ENCODE peak calls at places on chromosome 22, in six cellular contexts. One of them, this sample, is unnamed.

GRCh38 chr22:37212174-37212906 is at the start of gene SSTR3:
- DNase-seq in CD8-positive, alpha-beta memory T cell: no peak
- DNase-seq in activated T-cell treated with anti-CD3 and anti-CD28 coated beads for 1 hour: no peak
- DNase-seq in nucleus accumbens: no peak
- DNase-seq in NCI-H748 treated with DMSO at 0.1 percent for 48 hours: no peak
- DNase-seq in PC-3: no peak
- DNase-seq in this sample: no peak

GRCh38 chr22:22556578-22556977 is 2.5 kb downstream of the PRAME start:
- DNase-seq in CD8-positive, alpha-beta memory T cell: no peak
- DNase-seq in activated T-cell treated with anti-CD3 and anti-CD28 coated beads for 1 hour: no peak
- DNase-seq in nucleus accumbens: no peak
- DNase-seq in NCI-H748 treated with DMSO at 0.1 percent for 48 hours: no peak
- DNase-seq in PC-3: no peak
- DNase-seq in this sample: no peak

GRCh38 chr22:45575173-45575572 is 72.5 kb downstream of the FBLN1 start:
- DNase-seq in CD8-positive, alpha-beta memory T cell: no peak
- DNase-seq in activated T-cell treated with anti-CD3 and anti-CD28 coated beads for 1 hour: no peak
- DNase-seq in nucleus accumbens: no peak
- DNase-seq in NCI-H748 treated with DMSO at 0.1 percent for 48 hours: no peak
- DNase-seq in PC-3: no peak
- DNase-seq in this sample: no peak

GRCh38 chr22:42561856-42562255 is 8.1 kb downstream of the SERHL2 start:
- DNase-seq in CD8-positive, alpha-beta memory T cell: no peak
- DNase-seq in activated T-cell treated with anti-CD3 and anti-CD28 coated beads for 1 hour: no peak
- DNase-seq in nucleus accumbens: no peak
- DNase-seq in NCI-H748 treated with DMSO at 0.1 percent for 48 hours: no peak
- DNase-seq in PC-3: no peak
- DNase-seq in this sample: no peak

GRCh38 chr22:43262990-43263644 is 76.2 kb upstream of the TTLL12 start:
- DNase-seq in CD8-positive, alpha-beta memory T cell: peak
- DNase-seq in activated T-cell treated with anti-CD3 and anti-CD28 coated beads for 1 hour: peak
- DNase-seq in nucleus accumbens: no peak
- DNase-seq in NCI-H748 treated with DMSO at 0.1 percent for 48 hours: no peak
- DNase-seq in PC-3: no peak
- DNase-seq in this sample: peak

GRCh38 chr22:19718255-19719054 is 4.2 kb downstream of the SEPTIN5 start:
- DNase-seq in CD8-positive, alpha-beta memory T cell: no peak
- DNase-seq in activated T-cell treated with anti-CD3 and anti-CD28 coated beads for 1 hour: no peak
- DNase-seq in nucleus accumbens: no peak
- DNase-seq in NCI-H748 treated with DMSO at 0.1 percent for 48 hours: no peak
- DNase-seq in PC-3: no peak
- DNase-seq in this sample: no peak

GRCh38 chr22:28118957-28119631 is 200.0 kb upstream of the PITPNB start:
- DNase-seq in CD8-positive, alpha-beta memory T cell: no peak
- DNase-seq in activated T-cell treated with anti-CD3 and anti-CD28 coated beads for 1 hour: no peak
- DNase-seq in nucleus accumbens: no peak
- DNase-seq in NCI-H748 treated with DMSO at 0.1 percent for 48 hours: no peak
- DNase-seq in PC-3: no peak
- DNase-seq in this sample: no peak

GRCh38 chr22:17774206-17774927 is at the start of gene BID:
- DNase-seq in CD8-positive, alpha-beta memory T cell: peak
- DNase-seq in activated T-cell treated with anti-CD3 and anti-CD28 coated beads for 1 hour: no peak
- DNase-seq in nucleus accumbens: no peak
- DNase-seq in NCI-H748 treated with DMSO at 0.1 percent for 48 hours: no peak
- DNase-seq in PC-3: peak
- DNase-seq in this sample: peak

GRCh38 chr22:27851974-27852713 is 50.6 kb upstream of the MN1 start:
- DNase-seq in CD8-positive, alpha-beta memory T cell: no peak
- DNase-seq in activated T-cell treated with anti-CD3 and anti-CD28 coated beads for 1 hour: no peak
- DNase-seq in nucleus accumbens: no peak
- DNase-seq in NCI-H748 treated with DMSO at 0.1 percent for 48 hours: no peak
- DNase-seq in PC-3: no peak
- DNase-seq in this sample: no peak

GRCh38 chr22:46726066-46726985 is 11.7 kb downstream of the CERK start:
- DNase-seq in CD8-positive, alpha-beta memory T cell: no peak
- DNase-seq in activated T-cell treated with anti-CD3 and anti-CD28 coated beads for 1 hour: no peak
- DNase-seq in nucleus accumbens: no peak
- DNase-seq in NCI-H748 treated with DMSO at 0.1 percent for 48 hours: peak
- DNase-seq in PC-3: no peak
- DNase-seq in this sample: no peak

GRCh38 chr22:39284983-39285382 is 34.4 kb downstream of the RPL3 start:
- DNase-seq in CD8-positive, alpha-beta memory T cell: no peak
- DNase-seq in activated T-cell treated with anti-CD3 and anti-CD28 coated beads for 1 hour: no peak
- DNase-seq in nucleus accumbens: no peak
- DNase-seq in NCI-H748 treated with DMSO at 0.1 percent for 48 hours: no peak
- DNase-seq in PC-3: no peak
- DNase-seq in this sample: no peak

GRCh38 chr22:50272103-50272782 is 2.1 kb upstream of the MAPK11 start:
- DNase-seq in CD8-positive, alpha-beta memory T cell: no peak
- DNase-seq in activated T-cell treated with anti-CD3 and anti-CD28 coated beads for 1 hour: no peak
- DNase-seq in nucleus accumbens: no peak
- DNase-seq in NCI-H748 treated with DMSO at 0.1 percent for 48 hours: no peak
- DNase-seq in PC-3: no peak
- DNase-seq in this sample: no peak

GRCh38 chr22:38564669-38565068 is 5.3 kb downstream of the DMC1 start:
- DNase-seq in CD8-positive, alpha-beta memory T cell: no peak
- DNase-seq in activated T-cell treated with anti-CD3 and anti-CD28 coated beads for 1 hour: no peak
- DNase-seq in nucleus accumbens: no peak
- DNase-seq in NCI-H748 treated with DMSO at 0.1 percent for 48 hours: no peak
- DNase-seq in PC-3: no peak
- DNase-seq in this sample: no peak

GRCh38 chr22:40030757-40031092 is 36.0 kb downstream of the FAM83F start:
- DNase-seq in CD8-positive, alpha-beta memory T cell: no peak
- DNase-seq in activated T-cell treated with anti-CD3 and anti-CD28 coated beads for 1 hour: no peak
- DNase-seq in nucleus accumbens: no peak
- DNase-seq in NCI-H748 treated with DMSO at 0.1 percent for 48 hours: no peak
- DNase-seq in PC-3: no peak
- DNase-seq in this sample: no peak

GRCh38 chr22:29720824-29721323 is 1.1 kb downstream of the CABP7 start:
- DNase-seq in CD8-positive, alpha-beta memory T cell: no peak
- DNase-seq in activated T-cell treated with anti-CD3 and anti-CD28 coated beads for 1 hour: no peak
- DNase-seq in nucleus accumbens: no peak
- DNase-seq in NCI-H748 treated with DMSO at 0.1 percent for 48 hours: no peak
- DNase-seq in PC-3: no peak
- DNase-seq in this sample: no peak

GRCh38 chr22:49677495-49677889 is 150.2 kb downstream of the BRD1 start:
- DNase-seq in CD8-positive, alpha-beta memory T cell: no peak
- DNase-seq in activated T-cell treated with anti-CD3 and anti-CD28 coated beads for 1 hour: no peak
- DNase-seq in nucleus accumbens: no peak
- DNase-seq in NCI-H748 treated with DMSO at 0.1 percent for 48 hours: no peak
- DNase-seq in PC-3: no peak
- DNase-seq in this sample: no peak

GRCh38 chr22:38750638-38751037 is 5.2 kb downstream of the SUN2 start:
- DNase-seq in CD8-positive, alpha-beta memory T cell: no peak
- DNase-seq in activated T-cell treated with anti-CD3 and anti-CD28 coated beads for 1 hour: no peak
- DNase-seq in nucleus accumbens: no peak
- DNase-seq in NCI-H748 treated with DMSO at 0.1 percent for 48 hours: no peak
- DNase-seq in PC-3: no peak
- DNase-seq in this sample: no peak

GRCh38 chr22:23066200-23067022 is 3.9 kb upstream of the GNAZ start:
- DNase-seq in CD8-positive, alpha-beta memory T cell: no peak
- DNase-seq in activated T-cell treated with anti-CD3 and anti-CD28 coated beads for 1 hour: no peak
- DNase-seq in nucleus accumbens: no peak
- DNase-seq in NCI-H748 treated with DMSO at 0.1 percent for 48 hours: no peak
- DNase-seq in PC-3: no peak
- DNase-seq in this sample: no peak

GRCh38 chr22:27028093-27028492 is 370.7 kb downstream of the MIAT start:
- DNase-seq in CD8-positive, alpha-beta memory T cell: no peak
- DNase-seq in activated T-cell treated with anti-CD3 and anti-CD28 coated beads for 1 hour: no peak
- DNase-seq in nucleus accumbens: no peak
- DNase-seq in NCI-H748 treated with DMSO at 0.1 percent for 48 hours: no peak
- DNase-seq in PC-3: no peak
- DNase-seq in this sample: no peak

GRCh38 chr22:41910599-41911291 is 4.1 kb downstream of the SHISA8 start:
- DNase-seq in CD8-positive, alpha-beta memory T cell: peak
- DNase-seq in activated T-cell treated with anti-CD3 and anti-CD28 coated beads for 1 hour: peak
- DNase-seq in nucleus accumbens: peak
- DNase-seq in NCI-H748 treated with DMSO at 0.1 percent for 48 hours: no peak
- DNase-seq in PC-3: peak
- DNase-seq in this sample: no peak

GRCh38 chr22:27418261-27418660 is 383.3 kb downstream of the MN1 start:
- DNase-seq in CD8-positive, alpha-beta memory T cell: no peak
- DNase-seq in activated T-cell treated with anti-CD3 and anti-CD28 coated beads for 1 hour: no peak
- DNase-seq in nucleus accumbens: no peak
- DNase-seq in NCI-H748 treated with DMSO at 0.1 percent for 48 hours: no peak
- DNase-seq in PC-3: no peak
- DNase-seq in this sample: no peak

GRCh38 chr22:49997932-49998717 is 14.4 kb downstream of the IL17REL start:
- DNase-seq in CD8-positive, alpha-beta memory T cell: no peak
- DNase-seq in activated T-cell treated with anti-CD3 and anti-CD28 coated beads for 1 hour: no peak
- DNase-seq in nucleus accumbens: no peak
- DNase-seq in NCI-H748 treated with DMSO at 0.1 percent for 48 hours: no peak
- DNase-seq in PC-3: no peak
- DNase-seq in this sample: no peak

GRCh38 chr22:42320463-42321416 is 50.3 kb upstream of the TCF20 start:
- DNase-seq in CD8-positive, alpha-beta memory T cell: no peak
- DNase-seq in activated T-cell treated with anti-CD3 and anti-CD28 coated beads for 1 hour: no peak
- DNase-seq in nucleus accumbens: no peak
- DNase-seq in NCI-H748 treated with DMSO at 0.1 percent for 48 hours: peak
- DNase-seq in PC-3: no peak
- DNase-seq in this sample: no peak

GRCh38 chr22:48936391-48936790 is 891.3 kb downstream of the BRD1 start:
- DNase-seq in CD8-positive, alpha-beta memory T cell: no peak
- DNase-seq in activated T-cell treated with anti-CD3 and anti-CD28 coated beads for 1 hour: no peak
- DNase-seq in nucleus accumbens: no peak
- DNase-seq in NCI-H748 treated with DMSO at 0.1 percent for 48 hours: no peak
- DNase-seq in PC-3: no peak
- DNase-seq in this sample: no peak

GRCh38 chr22:36237462-36238347 is 1.6 kb downstream of the APOL2 start:
- DNase-seq in CD8-positive, alpha-beta memory T cell: no peak
- DNase-seq in activated T-cell treated with anti-CD3 and anti-CD28 coated beads for 1 hour: no peak
- DNase-seq in nucleus accumbens: no peak
- DNase-seq in NCI-H748 treated with DMSO at 0.1 percent for 48 hours: no peak
- DNase-seq in PC-3: peak
- DNase-seq in this sample: no peak

GRCh38 chr22:19179472-19180048 is 1.0 kb upstream of the SLC25A1 start:
- DNase-seq in CD8-positive, alpha-beta memory T cell: peak
- DNase-seq in activated T-cell treated with anti-CD3 and anti-CD28 coated beads for 1 hour: no peak
- DNase-seq in nucleus accumbens: peak
- DNase-seq in NCI-H748 treated with DMSO at 0.1 percent for 48 hours: peak
- DNase-seq in PC-3: peak
- DNase-seq in this sample: no peak

GRCh38 chr22:32991353-32992115 is 66.6 kb downstream of the SYN3 start:
- DNase-seq in CD8-positive, alpha-beta memory T cell: no peak
- DNase-seq in activated T-cell treated with anti-CD3 and anti-CD28 coated beads for 1 hour: no peak
- DNase-seq in nucleus accumbens: no peak
- DNase-seq in NCI-H748 treated with DMSO at 0.1 percent for 48 hours: no peak
- DNase-seq in PC-3: no peak
- DNase-seq in this sample: no peak

GRCh38 chr22:30979932-30980331 is 10.9 kb downstream of the TUG1 start:
- DNase-seq in CD8-positive, alpha-beta memory T cell: no peak
- DNase-seq in activated T-cell treated with anti-CD3 and anti-CD28 coated beads for 1 hour: no peak
- DNase-seq in nucleus accumbens: no peak
- DNase-seq in NCI-H748 treated with DMSO at 0.1 percent for 48 hours: no peak
- DNase-seq in PC-3: no peak
- DNase-seq in this sample: no peak

GRCh38 chr22:30305906-30306628 is 16.8 kb upstream of the CASTOR1 start:
- DNase-seq in CD8-positive, alpha-beta memory T cell: no peak
- DNase-seq in activated T-cell treated with anti-CD3 and anti-CD28 coated beads for 1 hour: no peak
- DNase-seq in nucleus accumbens: no peak
- DNase-seq in NCI-H748 treated with DMSO at 0.1 percent for 48 hours: no peak
- DNase-seq in PC-3: no peak
- DNase-seq in this sample: no peak

GRCh38 chr22:22818861-22819855 is 68.5 kb upstream of the IGLL5 start:
- DNase-seq in CD8-positive, alpha-beta memory T cell: no peak
- DNase-seq in activated T-cell treated with anti-CD3 and anti-CD28 coated beads for 1 hour: no peak
- DNase-seq in nucleus accumbens: no peak
- DNase-seq in NCI-H748 treated with DMSO at 0.1 percent for 48 hours: no peak
- DNase-seq in PC-3: no peak
- DNase-seq in this sample: peak

GRCh38 chr22:35330258-35330861 is 30.7 kb downstream of the TOM1 start:
- DNase-seq in CD8-positive, alpha-beta memory T cell: peak
- DNase-seq in activated T-cell treated with anti-CD3 and anti-CD28 coated beads for 1 hour: peak
- DNase-seq in nucleus accumbens: no peak
- DNase-seq in NCI-H748 treated with DMSO at 0.1 percent for 48 hours: no peak
- DNase-seq in PC-3: peak
- DNase-seq in this sample: peak

GRCh38 chr22:28001171-28001835 is 82.2 kb upstream of the PITPNB start:
- DNase-seq in CD8-positive, alpha-beta memory T cell: no peak
- DNase-seq in activated T-cell treated with anti-CD3 and anti-CD28 coated beads for 1 hour: no peak
- DNase-seq in nucleus accumbens: no peak
- DNase-seq in NCI-H748 treated with DMSO at 0.1 percent for 48 hours: no peak
- DNase-seq in PC-3: no peak
- DNase-seq in this sample: no peak

GRCh38 chr22:20510811-20511577 is 3.6 kb downstream of the MED15 start:
- DNase-seq in CD8-positive, alpha-beta memory T cell: no peak
- DNase-seq in activated T-cell treated with anti-CD3 and anti-CD28 coated beads for 1 hour: no peak
- DNase-seq in nucleus accumbens: no peak
- DNase-seq in NCI-H748 treated with DMSO at 0.1 percent for 48 hours: no peak
- DNase-seq in PC-3: no peak
- DNase-seq in this sample: no peak

GRCh38 chr22:26364066-26365015 is 64.7 kb upstream of the ASPHD2 start:
- DNase-seq in CD8-positive, alpha-beta memory T cell: peak
- DNase-seq in activated T-cell treated with anti-CD3 and anti-CD28 coated beads for 1 hour: peak
- DNase-seq in nucleus accumbens: peak
- DNase-seq in NCI-H748 treated with DMSO at 0.1 percent for 48 hours: peak
- DNase-seq in PC-3: peak
- DNase-seq in this sample: peak

GRCh38 chr22:33018232-33018864 is 39.8 kb downstream of the SYN3 start:
- DNase-seq in CD8-positive, alpha-beta memory T cell: no peak
- DNase-seq in activated T-cell treated with anti-CD3 and anti-CD28 coated beads for 1 hour: peak
- DNase-seq in nucleus accumbens: peak
- DNase-seq in NCI-H748 treated with DMSO at 0.1 percent for 48 hours: no peak
- DNase-seq in PC-3: peak
- DNase-seq in this sample: no peak

GRCh38 chr22:44957267-44957905 is 52.4 kb downstream of the PHF21B start:
- DNase-seq in CD8-positive, alpha-beta memory T cell: no peak
- DNase-seq in activated T-cell treated with anti-CD3 and anti-CD28 coated beads for 1 hour: no peak
- DNase-seq in nucleus accumbens: no peak
- DNase-seq in NCI-H748 treated with DMSO at 0.1 percent for 48 hours: no peak
- DNase-seq in PC-3: peak
- DNase-seq in this sample: no peak

GRCh38 chr22:46587492-46588278 is 32.5 kb upstream of the GRAMD4 start:
- DNase-seq in CD8-positive, alpha-beta memory T cell: no peak
- DNase-seq in activated T-cell treated with anti-CD3 and anti-CD28 coated beads for 1 hour: no peak
- DNase-seq in nucleus accumbens: no peak
- DNase-seq in NCI-H748 treated with DMSO at 0.1 percent for 48 hours: no peak
- DNase-seq in PC-3: no peak
- DNase-seq in this sample: no peak

GRCh38 chr22:44870021-44870420 is 117.6 kb downstream of the ARHGAP8 start:
- DNase-seq in CD8-positive, alpha-beta memory T cell: no peak
- DNase-seq in activated T-cell treated with anti-CD3 and anti-CD28 coated beads for 1 hour: no peak
- DNase-seq in nucleus accumbens: no peak
- DNase-seq in NCI-H748 treated with DMSO at 0.1 percent for 48 hours: no peak
- DNase-seq in PC-3: peak
- DNase-seq in this sample: no peak

This sample was measured in effector CD4-positive, alpha-beta T cell.